ENCODE peak calls at places on chromosomes 5 and 9, in five cellular contexts. D, U, W, Y and I are unnamed samples.

GRCh38 chr9:125844611-125845010 is 97.4 kb downstream of the PBX3 start:
- DNase-seq in D (no peak), U (no peak), W (no peak), Y (no peak), I (no peak)

GRCh38 chr9:86557918-86558317 is 203.7 kb upstream of the TUT7 start:
- DNase-seq in D (no peak), U (no peak), W (no peak), Y (no peak), I (no peak)

GRCh38 chr9:124632077-124632621 is 125.0 kb upstream of the NR5A1 start:
- DNase-seq in D (no peak), U (no peak), W (no peak), Y (no peak), I (no peak)

GRCh38 chr5:137051165-137051564 is 448.0 kb downstream of the SPOCK1 start:
- DNase-seq in D (no peak), U (no peak), W (no peak), Y (no peak), I (no peak)

GRCh38 chr9:18379073-18379811 is 94.7 kb upstream of the ADAMTSL1 start:
- DNase-seq in D (no peak), U (peak), W (no peak), Y (no peak), I (no peak)

GRCh38 chr5:101995585-101995984 is 300.5 kb downstream of the SLCO4C1 start:
- DNase-seq in D (no peak), U (no peak), W (no peak), Y (no peak), I (no peak)

GRCh38 chr5:111948517-111948916 is 191.5 kb upstream of the NREP start:
- DNase-seq in D (no peak), U (peak), W (no peak), Y (no peak), I (no peak)

GRCh38 chr9:91179237-91180138 is 182.2 kb downstream of the AUH start:
- DNase-seq in D (no peak), U (no peak), W (no peak), Y (no peak), I (no peak)

GRCh38 chr9:122005597-122005996 is 87.5 kb downstream of the TTLL11 start:
- DNase-seq in D (no peak), U (no peak), W (no peak), Y (no peak), I (no peak)

GRCh38 chr5:138753794-138754698 is 821 bp downstream of the CTNNA1 start:
- DNase-seq in D (peak), U (peak), W (peak), Y (no peak), I (peak)

GRCh38 chr9:13569706-13570423 is 290.4 kb upstream of the MPDZ start:
- DNase-seq in D (no peak), U (no peak), W (no peak), Y (no peak), I (no peak)

GRCh38 chr9:98867109-98867433 is 59.6 kb downstream of the GALNT12 start:
- DNase-seq in D (no peak), U (no peak), W (no peak), Y (no peak), I (no peak)

GRCh38 chr9:85178486-85178885 is 509.0 kb downstream of the NTRK2 start:
- DNase-seq in D (no peak), U (no peak), W (no peak), Y (no peak), I (no peak)

GRCh38 chr9:111271481-111272080 is 58.4 kb downstream of the OR2K2 start:
- DNase-seq in D (no peak), U (no peak), W (no peak), Y (no peak), I (no peak)